ENCODE peak calls at places on chromosomes 6 and 20, in four cellular contexts. One of them, this sample, is unnamed.

GRCh38 chr6:15473741-15474161 is 189.1 kb downstream of the DTNBP1 start:
- DNase-seq in activated CD4-positive, alpha-beta T cell treated with anti-CD3 and anti-CD28 coated beads, Interleukin-2, amount 50 U/mL, for 48 hours: no peak
- DNase-seq in iris pigment epithelial cell: peak
- DNase-seq in globus pallidus: no peak
- DNase-seq in this sample: no peak

GRCh38 chr6:41437604-41438003 is 102.2 kb downstream of the NCR2 start:
- DNase-seq in iris pigment epithelial cell: no peak
- DNase-seq in globus pallidus: no peak
- DNase-seq in activated CD4-positive, alpha-beta T cell treated with anti-CD3 and anti-CD28 coated beads, Interleukin-2, amount 50 U/mL, for 48 hours: no peak
- DNase-seq in this sample: no peak

GRCh38 chr20:59176812-59177211 is 13.2 kb downstream of the ZNF831 start:
- DNase-seq in globus pallidus: no peak
- DNase-seq in activated CD4-positive, alpha-beta T cell treated with anti-CD3 and anti-CD28 coated beads, Interleukin-2, amount 50 U/mL, for 48 hours: no peak
- DNase-seq in iris pigment epithelial cell: no peak
- DNase-seq in this sample: no peak

GRCh38 chr20:62178316-62179161 is 4.3 kb upstream of the MTG2 start:
- DNase-seq in iris pigment epithelial cell: no peak
- DNase-seq in globus pallidus: no peak
- DNase-seq in activated CD4-positive, alpha-beta T cell treated with anti-CD3 and anti-CD28 coated beads, Interleukin-2, amount 50 U/mL, for 48 hours: no peak
- DNase-seq in this sample: no peak

GRCh38 chr6:155272353-155273222 is 8.8 kb downstream of the CLDN20 start:
- DNase-seq in globus pallidus: peak
- DNase-seq in activated CD4-positive, alpha-beta T cell treated with anti-CD3 and anti-CD28 coated beads, Interleukin-2, amount 50 U/mL, for 48 hours: no peak
- DNase-seq in iris pigment epithelial cell: peak
- DNase-seq in this sample: no peak

GRCh38 chr6:168387911-168388310 is 53.1 kb upstream of the SMOC2 start:
- DNase-seq in iris pigment epithelial cell: no peak
- DNase-seq in globus pallidus: no peak
- DNase-seq in activated CD4-positive, alpha-beta T cell treated with anti-CD3 and anti-CD28 coated beads, Interleukin-2, amount 50 U/mL, for 48 hours: no peak
- DNase-seq in this sample: no peak

GRCh38 chr6:35980991-35981645 is 43.3 kb downstream of the SLC26A8 start:
- DNase-seq in iris pigment epithelial cell: peak
- DNase-seq in globus pallidus: no peak
- DNase-seq in activated CD4-positive, alpha-beta T cell treated with anti-CD3 and anti-CD28 coated beads, Interleukin-2, amount 50 U/mL, for 48 hours: no peak
- DNase-seq in this sample: no peak

GRCh38 chr20:49768204-49769124 is 44.2 kb upstream of the SLC9A8 start:
- DNase-seq in iris pigment epithelial cell: peak
- DNase-seq in activated CD4-positive, alpha-beta T cell treated with anti-CD3 and anti-CD28 coated beads, Interleukin-2, amount 50 U/mL, for 48 hours: no peak
- DNase-seq in globus pallidus: no peak
- DNase-seq in this sample: peak

GRCh38 chr6:111573118-111573883 is 32.4 kb downstream of the TRAF3IP2 start:
- DNase-seq in globus pallidus: peak
- DNase-seq in iris pigment epithelial cell: peak
- DNase-seq in activated CD4-positive, alpha-beta T cell treated with anti-CD3 and anti-CD28 coated beads, Interleukin-2, amount 50 U/mL, for 48 hours: no peak
- DNase-seq in this sample: no peak

GRCh38 chr6:119608994-119609393 is 259.4 kb upstream of the MAN1A1 start:
- DNase-seq in activated CD4-positive, alpha-beta T cell treated with anti-CD3 and anti-CD28 coated beads, Interleukin-2, amount 50 U/mL, for 48 hours: no peak
- DNase-seq in globus pallidus: no peak
- DNase-seq in iris pigment epithelial cell: no peak
- DNase-seq in this sample: no peak

GRCh38 chr6:33746036-33746600 is 587 bp downstream of the IP6K3 start:
- DNase-seq in iris pigment epithelial cell: peak
- DNase-seq in activated CD4-positive, alpha-beta T cell treated with anti-CD3 and anti-CD28 coated beads, Interleukin-2, amount 50 U/mL, for 48 hours: no peak
- DNase-seq in globus pallidus: peak
- DNase-seq in this sample: no peak

GRCh38 chr20:58515240-58516212 is at the start of gene APCDD1L:
- DNase-seq in iris pigment epithelial cell: peak
- DNase-seq in globus pallidus: no peak
- DNase-seq in activated CD4-positive, alpha-beta T cell treated with anti-CD3 and anti-CD28 coated beads, Interleukin-2, amount 50 U/mL, for 48 hours: no peak
- DNase-seq in this sample: no peak

GRCh38 chr20:3209946-3210317 is 634 bp downstream of the ITPA start:
- DNase-seq in iris pigment epithelial cell: peak
- DNase-seq in activated CD4-positive, alpha-beta T cell treated with anti-CD3 and anti-CD28 coated beads, Interleukin-2, amount 50 U/mL, for 48 hours: no peak
- DNase-seq in globus pallidus: no peak
- DNase-seq in this sample: peak

GRCh38 chr6:157596461-157596860 is 215.5 kb downstream of the ZDHHC14 start:
- DNase-seq in iris pigment epithelial cell: no peak
- DNase-seq in globus pallidus: no peak
- DNase-seq in activated CD4-positive, alpha-beta T cell treated with anti-CD3 and anti-CD28 coated beads, Interleukin-2, amount 50 U/mL, for 48 hours: no peak
- DNase-seq in this sample: no peak

GRCh38 chr6:10567256-10568041 is 46.3 kb downstream of the GCNT2 start:
- DNase-seq in activated CD4-positive, alpha-beta T cell treated with anti-CD3 and anti-CD28 coated beads, Interleukin-2, amount 50 U/mL, for 48 hours: no peak
- DNase-seq in globus pallidus: no peak
- DNase-seq in iris pigment epithelial cell: no peak
- DNase-seq in this sample: no peak

GRCh38 chr20:36541227-36542018 is at the start of gene MYL9:
- DNase-seq in activated CD4-positive, alpha-beta T cell treated with anti-CD3 and anti-CD28 coated beads, Interleukin-2, amount 50 U/mL, for 48 hours: no peak
- DNase-seq in globus pallidus: no peak
- DNase-seq in iris pigment epithelial cell: peak
- DNase-seq in this sample: no peak

GRCh38 chr20:4165984-4166725 is 150.8 kb upstream of the RNF24 start:
- DNase-seq in activated CD4-positive, alpha-beta T cell treated with anti-CD3 and anti-CD28 coated beads, Interleukin-2, amount 50 U/mL, for 48 hours: no peak
- DNase-seq in iris pigment epithelial cell: no peak
- DNase-seq in globus pallidus: no peak
- DNase-seq in this sample: no peak

GRCh38 chr6:33987531-33988021 is 158.3 kb downstream of the GRM4 start:
- DNase-seq in activated CD4-positive, alpha-beta T cell treated with anti-CD3 and anti-CD28 coated beads, Interleukin-2, amount 50 U/mL, for 48 hours: no peak
- DNase-seq in iris pigment epithelial cell: no peak
- DNase-seq in globus pallidus: no peak
- DNase-seq in this sample: no peak

GRCh38 chr20:45039470-45039811 is 61.5 kb downstream of the KCNS1 start:
- DNase-seq in globus pallidus: peak
- DNase-seq in iris pigment epithelial cell: peak
- DNase-seq in activated CD4-positive, alpha-beta T cell treated with anti-CD3 and anti-CD28 coated beads, Interleukin-2, amount 50 U/mL, for 48 hours: no peak
- DNase-seq in this sample: no peak

GRCh38 chr6:162485464-162485863 is 242.1 kb downstream of the PRKN start:
- DNase-seq in iris pigment epithelial cell: no peak
- DNase-seq in activated CD4-positive, alpha-beta T cell treated with anti-CD3 and anti-CD28 coated beads, Interleukin-2, amount 50 U/mL, for 48 hours: no peak
- DNase-seq in globus pallidus: no peak
- DNase-seq in this sample: no peak

GRCh38 chr20:55888655-55889054 is 116.7 kb downstream of the CBLN4 start:
- DNase-seq in globus pallidus: no peak
- DNase-seq in iris pigment epithelial cell: no peak
- DNase-seq in activated CD4-positive, alpha-beta T cell treated with anti-CD3 and anti-CD28 coated beads, Interleukin-2, amount 50 U/mL, for 48 hours: no peak
- DNase-seq in this sample: no peak

GRCh38 chr20:33838035-33838864 is 27.1 kb downstream of the CHMP4B start:
- DNase-seq in globus pallidus: no peak
- DNase-seq in iris pigment epithelial cell: no peak
- DNase-seq in activated CD4-positive, alpha-beta T cell treated with anti-CD3 and anti-CD28 coated beads, Interleukin-2, amount 50 U/mL, for 48 hours: no peak
- DNase-seq in this sample: no peak

GRCh38 chr6:65505736-65506135 is 201.3 kb downstream of the EYS start:
- DNase-seq in iris pigment epithelial cell: no peak
- DNase-seq in activated CD4-positive, alpha-beta T cell treated with anti-CD3 and anti-CD28 coated beads, Interleukin-2, amount 50 U/mL, for 48 hours: no peak
- DNase-seq in globus pallidus: no peak
- DNase-seq in this sample: no peak

GRCh38 chr6:41527721-41528408 is 18.3 kb upstream of the FOXP4 start:
- DNase-seq in iris pigment epithelial cell: peak
- DNase-seq in activated CD4-positive, alpha-beta T cell treated with anti-CD3 and anti-CD28 coated beads, Interleukin-2, amount 50 U/mL, for 48 hours: no peak
- DNase-seq in globus pallidus: no peak
- DNase-seq in this sample: no peak

GRCh38 chr6:170086639-170087420 is 204.0 kb downstream of the DLL1 start:
- DNase-seq in activated CD4-positive, alpha-beta T cell treated with anti-CD3 and anti-CD28 coated beads, Interleukin-2, amount 50 U/mL, for 48 hours: no peak
- DNase-seq in globus pallidus: no peak
- DNase-seq in iris pigment epithelial cell: no peak
- DNase-seq in this sample: no peak

GRCh38 chr6:12729467-12729866 is 12.9 kb downstream of the PHACTR1 start:
- DNase-seq in iris pigment epithelial cell: no peak
- DNase-seq in globus pallidus: no peak
- DNase-seq in activated CD4-positive, alpha-beta T cell treated with anti-CD3 and anti-CD28 coated beads, Interleukin-2, amount 50 U/mL, for 48 hours: no peak
- DNase-seq in this sample: no peak

GRCh38 chr20:13333793-13334192 is 112.7 kb downstream of the ISM1 start:
- DNase-seq in globus pallidus: no peak
- DNase-seq in activated CD4-positive, alpha-beta T cell treated with anti-CD3 and anti-CD28 coated beads, Interleukin-2, amount 50 U/mL, for 48 hours: no peak
- DNase-seq in iris pigment epithelial cell: no peak
- DNase-seq in this sample: no peak

GRCh38 chr6:157981395-157982296 is at the start of gene SYNJ2:
- DNase-seq in iris pigment epithelial cell: peak
- DNase-seq in globus pallidus: peak
- DNase-seq in activated CD4-positive, alpha-beta T cell treated with anti-CD3 and anti-CD28 coated beads, Interleukin-2, amount 50 U/mL, for 48 hours: peak
- DNase-seq in this sample: peak

GRCh38 chr20:52864895-52865590 is 107.1 kb upstream of the TSHZ2 start:
- DNase-seq in iris pigment epithelial cell: no peak
- DNase-seq in globus pallidus: no peak
- DNase-seq in activated CD4-positive, alpha-beta T cell treated with anti-CD3 and anti-CD28 coated beads, Interleukin-2, amount 50 U/mL, for 48 hours: no peak
- DNase-seq in this sample: no peak

GRCh38 chr6:156844089-156844488 is 66.9 kb downstream of the ARID1B start:
- DNase-seq in iris pigment epithelial cell: no peak
- DNase-seq in globus pallidus: no peak
- DNase-seq in activated CD4-positive, alpha-beta T cell treated with anti-CD3 and anti-CD28 coated beads, Interleukin-2, amount 50 U/mL, for 48 hours: no peak
- DNase-seq in this sample: no peak

GRCh38 chr6:43284986-43285385 is 13.1 kb upstream of the SLC22A7 start:
- DNase-seq in globus pallidus: no peak
- DNase-seq in activated CD4-positive, alpha-beta T cell treated with anti-CD3 and anti-CD28 coated beads, Interleukin-2, amount 50 U/mL, for 48 hours: no peak
- DNase-seq in iris pigment epithelial cell: no peak
- DNase-seq in this sample: no peak

GRCh38 chr6:64505312-64505711 is 869.7 kb downstream of the PHF3 start:
- DNase-seq in globus pallidus: peak
- DNase-seq in iris pigment epithelial cell: no peak
- DNase-seq in activated CD4-positive, alpha-beta T cell treated with anti-CD3 and anti-CD28 coated beads, Interleukin-2, amount 50 U/mL, for 48 hours: peak
- DNase-seq in this sample: no peak

This sample was measured in KG1.